ENCODE peak calls at places on chromosomes 6 and 20, in seven cellular contexts. R is OCI-LY7; U is NAMALWA; I is stimulated activated CD4-positive, alpha-beta T cell treated with anti-CD3 and anti-CD28 coated beads, Interleukin-4, amount 100 ng/mL, for 4 hours; Y is T follicular helper cell; E is putamen; X is neural progenitor cell. P is an unnamed sample.

GRCh38 chr6:38354905-38355304 is 284.8 kb downstream of the BTBD9 start:
- DNase-seq in R (no peak), Y (no peak), I (no peak), X (no peak), U (peak; percentile 2), E (no peak), P (no peak)

GRCh38 chr6:25652007-25652515 is at the start of gene SCGN:
- DNase-seq in U (no peak), I (peak; percentile 39), R (no peak), E (no peak), X (peak; percentile 88), Y (peak; percentile 4), P (peak; percentile 23)

GRCh38 chr6:157194643-157195042 is 128.7 kb downstream of the TMEM242 start:
- DNase-seq in R (no peak), Y (no peak), E (no peak), I (no peak), U (no peak), X (no peak), P (no peak)

GRCh38 chr6:36245572-36246031 is 24.3 kb upstream of the PNPLA1 start:
- DNase-seq in X (peak; percentile 15), E (no peak), U (peak; percentile 16), I (no peak), R (peak; percentile 63), Y (no peak), P (no peak)

GRCh38 chr6:15462717-15463525 is 199.9 kb downstream of the DTNBP1 start:
- DNase-seq in R (no peak), Y (no peak), X (no peak), I (no peak), E (no peak), U (no peak), P (no peak)

GRCh38 chr20:34310481-34311117 is 7.4 kb upstream of the AHCY start:
- DNase-seq in Y (no peak), R (no peak), E (no peak), I (no peak), X (no peak), U (no peak), P (no peak)

GRCh38 chr6:146850238-146850896 is 251.6 kb downstream of the ADGB start:
- DNase-seq in I (no peak), U (no peak), X (no peak), E (peak; percentile 70), R (no peak), Y (no peak), P (no peak)

GRCh38 chr6:113829702-113830058 is 27.5 kb upstream of the MARCKS start:
- DNase-seq in Y (no peak), E (no peak), R (no peak), X (peak; percentile 3), U (no peak), I (no peak), P (no peak)

GRCh38 chr6:90421656-90422055 is 125.0 kb upstream of the BACH2 start:
- DNase-seq in R (no peak), X (no peak), U (no peak), I (no peak), Y (no peak), E (no peak), P (no peak)

GRCh38 chr20:11686900-11687543 is 230.7 kb upstream of the BTBD3 start:
- DNase-seq in R (no peak), I (no peak), U (no peak), Y (no peak), E (peak; percentile 39), X (peak; percentile 50), P (no peak)

GRCh38 chr6:88637761-88638160 is 325.7 kb downstream of the RNGTT start:
- DNase-seq in X (no peak), I (no peak), U (no peak), E (no peak), Y (no peak), R (no peak), P (no peak)

GRCh38 chr6:143276436-143276835 is 174.1 kb downstream of the ADAT2 start:
- DNase-seq in X (no peak), U (peak; percentile 12), E (no peak), R (no peak), Y (no peak), I (no peak), P (no peak)

GRCh38 chr20:19729672-19730071 is 28.4 kb upstream of the RIN2 start:
- DNase-seq in R (no peak), Y (no peak), I (no peak), U (no peak), X (no peak), E (no peak), P (no peak)

GRCh38 chr6:90892271-90892670 is 305.4 kb upstream of the MAP3K7 start:
- DNase-seq in X (no peak), E (no peak), Y (no peak), U (peak; percentile 9), I (no peak), R (no peak), P (no peak)

GRCh38 chr6:3578981-3579380 is 122.1 kb upstream of the SLC22A23 start:
- DNase-seq in U (no peak), R (no peak), E (no peak), X (no peak), I (no peak), Y (no peak), P (no peak)

GRCh38 chr20:49484180-49485140 is 2.0 kb upstream of the KCNB1 start:
- DNase-seq in U (peak; percentile 55), I (peak; percentile 66), Y (peak; percentile 37), X (peak; percentile 96), R (no peak), E (peak; percentile 69), P (peak; percentile 48)

GRCh38 chr6:26322645-26323482 is 42.1 kb upstream of the BTN3A2 start:
- DNase-seq in R (peak; percentile 74), U (peak; percentile 95), I (peak; percentile 52), Y (no peak), X (peak; percentile 70), E (peak; percentile 69), P (peak; percentile 40)

GRCh38 chr6:169046483-169047192 is 207.0 kb downstream of the THBS2 start:
- DNase-seq in E (no peak), I (no peak), R (no peak), Y (no peak), X (no peak), U (no peak), P (no peak)

P was measured in activated CD4-positive, alpha-beta T cell treated with anti-CD3 and anti-CD28 coated beads, Interleukin-2, amount 50 U/mL, for 1 hour.